ENCODE peak calls at places on chromosomes 16 and 17, in five cellular contexts. T is GM12878, H is upper lobe of left lung, S is HepG2, Q is K562. O is an unnamed sample.

GRCh38 chr17:19311016-19311415 is 51.5 kb downstream of the B9D1 start:
- ATAC-seq in H (no peak), Q (no peak), T (no peak), S (no peak), O (no peak)

GRCh38 chr17:49616546-49617205 is 41.0 kb downstream of the NXPH3 start:
- ATAC-seq in S (no peak), H (peak), T (no peak), Q (no peak), O (peak)

GRCh38 chr16:68417711-68418301 is 30.5 kb downstream of the SMPD3 start:
- ATAC-seq in H (no peak), S (no peak), T (peak), Q (no peak), O (no peak)

GRCh38 chr16:71894229-71894920 is 956 bp upstream of the IST1 start:
- ATAC-seq in S (peak), H (peak), Q (peak), T (peak), O (no peak)

GRCh38 chr16:21638573-21638975 is 13.8 kb downstream of the IGSF6 start:
- ATAC-seq in T (peak), H (no peak), Q (no peak), S (peak), O (no peak)

GRCh38 chr17:57706761-57707160 is 38.3 kb downstream of the CCDC182 start:
- ATAC-seq in H (no peak), T (no peak), S (peak), Q (no peak), O (no peak)

GRCh38 chr17:48894886-48895285 is 2.3 kb downstream of the ATP5MC1 start:
- ATAC-seq in T (no peak), H (no peak), Q (no peak), S (no peak), O (no peak)

GRCh38 chr16:4862639-4863038 is 15.4 kb downstream of the UBN1 start:
- ATAC-seq in T (no peak), S (no peak), Q (no peak), H (peak), O (peak)

GRCh38 chr16:53053967-53054669 is 673 bp upstream of the CHD9 start:
- ATAC-seq in S (peak), H (peak), T (peak), Q (peak), O (peak)

GRCh38 chr17:16339959-16340358 is 13.3 kb downstream of the CENPV start:
- ATAC-seq in S (peak), H (no peak), Q (no peak), T (no peak), O (no peak)

GRCh38 chr16:27107185-27107592 is 40.5 kb downstream of the C16orf82 start:
- ATAC-seq in Q (peak), H (no peak), T (no peak), S (no peak), O (no peak)

GRCh38 chr16:5020551-5020950 is 13.2 kb downstream of the NAGPA start:
- ATAC-seq in S (peak), H (no peak), Q (peak), T (no peak), O (no peak)

GRCh38 chr16:67858448-67858993 is 11.0 kb upstream of the CENPT start:
- ATAC-seq in H (no peak), S (no peak), T (no peak), Q (no peak), O (no peak)

GRCh38 chr17:350706-351435 is 1.7 kb downstream of the RPH3AL start:
- ATAC-seq in H (peak), S (no peak), T (no peak), Q (no peak), O (peak)

GRCh38 chr17:81683208-81683583 is 401 bp downstream of the ARL16 start:
- ATAC-seq in H (no peak), T (peak), S (peak), Q (peak), O (peak)

GRCh38 chr17:39921323-39921722 is 2.9 kb upstream of the GSDMB start:
- ATAC-seq in Q (no peak), H (no peak), S (no peak), T (peak), O (no peak)

DNA sequence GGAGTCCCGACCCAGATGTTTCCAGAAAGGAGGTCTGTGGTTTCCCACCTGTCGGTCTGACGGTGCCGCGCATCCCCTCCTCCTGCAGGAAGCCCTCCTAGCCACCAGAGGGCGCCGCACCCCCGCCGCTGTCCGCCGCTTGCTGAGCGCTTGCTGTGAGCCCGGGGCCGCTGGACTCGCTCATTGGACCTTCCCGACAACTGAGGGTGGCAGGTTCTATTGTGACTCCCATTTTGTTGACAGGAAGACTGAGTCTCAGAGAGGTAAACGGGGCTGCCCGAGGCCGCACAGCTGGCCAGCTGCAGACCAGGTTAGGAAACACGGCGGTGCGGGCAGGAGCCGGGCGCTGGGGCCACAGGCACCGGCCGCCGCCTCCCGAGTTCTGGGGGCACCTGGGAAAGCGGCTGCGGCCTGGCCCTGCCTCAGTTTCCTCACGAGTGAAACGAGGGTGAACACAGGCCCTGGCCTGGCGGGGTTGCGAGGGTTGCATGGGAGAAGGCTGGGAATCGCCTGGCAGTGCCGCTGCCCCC is 191.1 kb upstream of the CIBAR2 start:
- ATAC-seq in H (peak), S (no peak), Q (peak), T (peak), O (peak)
- TF ChIP-seq EP300 in H (no peak), S (no peak), Q (peak), T (no peak), O (no peak)

DNA sequence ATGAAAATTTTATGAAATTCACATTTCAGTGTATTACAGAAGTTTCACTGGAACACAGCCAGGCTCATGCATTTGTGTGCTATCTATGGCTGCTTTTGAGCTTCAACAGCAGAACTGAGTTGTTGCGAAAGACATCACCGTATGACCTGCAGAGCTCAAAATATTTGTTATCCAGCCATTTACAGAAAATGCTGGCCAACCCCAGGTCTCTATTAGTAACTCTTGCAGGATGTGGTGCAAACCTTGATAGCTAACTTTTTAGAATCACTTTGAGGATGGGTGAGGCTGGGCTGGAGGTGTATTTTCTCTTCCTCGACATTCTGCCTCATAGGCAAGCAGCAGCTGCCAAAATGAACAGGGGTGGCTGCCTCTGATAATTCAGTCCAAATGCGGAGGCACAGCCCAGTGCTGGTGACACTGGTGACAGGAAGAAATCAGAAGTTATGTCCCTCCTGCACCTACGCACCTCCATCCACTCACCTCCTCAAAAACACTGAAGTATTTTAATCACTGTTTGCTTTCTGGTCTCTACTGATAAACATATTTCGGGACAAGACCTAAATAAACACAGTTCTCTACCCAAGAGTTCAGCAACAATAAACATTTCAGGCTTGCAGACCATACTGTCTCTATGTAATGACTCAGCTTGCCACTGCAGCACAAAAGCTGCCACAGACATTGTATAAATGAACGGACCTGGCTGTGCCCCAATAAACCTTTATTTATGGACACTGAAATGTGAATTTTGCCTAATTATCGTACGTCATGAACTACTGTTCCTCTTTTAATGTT is 28.5 kb downstream of the ARHGAP17 start:
- ATAC-seq in S (peak), H (peak), T (peak), Q (peak), O (peak)
- TF ChIP-seq POLR2AphosphoS5 in S (no peak), H (peak), T (no peak), Q (peak), O (peak)

GRCh38 chr17:78322858-78323455 is 36.9 kb downstream of the SOCS3 start:
- ATAC-seq in H (peak), T (no peak), Q (no peak), S (no peak), O (peak)
- TF ChIP-seq EP300 in H (no peak), T (no peak), Q (no peak), S (no peak), O (no peak)

DNA sequence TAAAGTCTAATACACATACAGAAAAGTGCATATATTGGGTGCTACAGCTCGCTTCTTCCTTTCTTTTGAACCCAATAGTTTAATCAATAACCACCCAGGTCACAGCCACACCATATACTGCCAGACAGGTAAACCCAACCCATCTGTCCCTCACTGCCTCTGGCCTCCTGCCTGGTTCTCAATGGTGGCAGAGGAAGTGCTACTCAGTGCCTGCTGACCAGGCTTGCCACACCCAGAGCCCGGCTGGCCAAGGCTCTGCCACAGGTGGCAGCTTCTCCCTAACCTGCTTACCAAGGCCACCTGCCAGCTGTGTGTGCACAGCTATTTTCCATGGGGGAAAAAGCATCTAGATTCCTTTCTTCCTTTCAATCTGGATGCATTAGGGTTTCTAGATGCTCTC is 584 bp downstream of the PMP22 start:
- ATAC-seq in H (no peak), T (no peak), S (no peak), Q (no peak), O (no peak)
- TF ChIP-seq POLR2AphosphoS5 in H (no peak), T (no peak), S (no peak), Q (no peak), O (no peak)

O was measured in gastroesophageal sphincter.